ENCODE peak calls at places on chromosomes 1 and 21, in six cellular contexts. O is right lobe of liver, L is left ventricle myocardium inferior, T is PC-3, E is spleen, M is fibroblast of mammary gland. V is an unnamed sample.

GRCh38 chr21:39082656-39083376 is 100.4 kb downstream of the PSMG1 start:
- DNase-seq in O (no peak), L (no peak), T (peak; percentile 45), E (no peak), M (no peak), V (no peak)

GRCh38 chr1:28091043-28091781 is 2.8 kb upstream of the EYA3 start:
- DNase-seq in O (peak; percentile 60), L (peak; percentile 49), T (peak; percentile 89), E (peak; percentile 84), M (peak; percentile 73), V (peak; percentile 46)

GRCh38 chr1:8545078-8545477 is 227.2 kb downstream of the SLC45A1 start:
- DNase-seq in O (no peak), L (no peak), T (peak; percentile 56), E (no peak), M (no peak), V (no peak)

GRCh38 chr1:66271216-66271903 is 262.6 kb upstream of the SGIP1 start:
- DNase-seq in O (peak; percentile 67), L (peak; percentile 79), T (peak; percentile 94), E (no peak), M (peak; percentile 99), V (peak; percentile 97)

GRCh38 chr1:25809283-25809926 is 9.4 kb downstream of the SELENON start:
- DNase-seq in O (no peak), L (no peak), T (no peak), E (no peak), M (no peak), V (no peak)

GRCh38 chr1:94514095-94514727 is 27.3 kb downstream of the F3 start:
- DNase-seq in O (no peak), L (no peak), T (peak; percentile 53), E (no peak), M (no peak), V (no peak)

GRCh38 chr1:24727490-24728214 is 17.6 kb upstream of the CLIC4 start:
- DNase-seq in O (peak; percentile 49), L (peak; percentile 73), T (no peak), E (peak; percentile 82), M (peak; percentile 89), V (no peak)

GRCh38 chr1:171355727-171356126 is 41.7 kb downstream of the FMO4 start:
- DNase-seq in O (no peak), L (no peak), T (peak; percentile 33), E (no peak), M (peak; percentile 15), V (no peak)

GRCh38 chr1:193322218-193322617 is 135.8 kb upstream of the B3GALT2 start:
- DNase-seq in O (no peak), L (no peak), T (peak; percentile 76), E (no peak), M (peak; percentile 65), V (peak; percentile 42)

GRCh38 chr1:111471012-111471411 is 2.8 kb upstream of the C1orf162 start:
- DNase-seq in O (peak; percentile 30), L (peak; percentile 35), T (no peak), E (peak; percentile 90), M (no peak), V (no peak)

GRCh38 chr1:95888877-95889799 is 655.1 kb downstream of the RWDD3 start:
- DNase-seq in O (no peak), L (no peak), T (no peak), E (no peak), M (peak; percentile 0), V (no peak)

GRCh38 chr1:161790587-161791317 is 24.6 kb downstream of the ATF6 start:
- DNase-seq in O (no peak), L (no peak), T (no peak), E (no peak), M (peak; percentile 27), V (no peak)

GRCh38 chr21:41435728-41436127 is 9.7 kb downstream of the MX1 start:
- DNase-seq in O (no peak), L (no peak), T (no peak), E (no peak), M (no peak), V (no peak)

GRCh38 chr1:33636209-33636608 is 163.8 kb downstream of the ZSCAN20 start:
- DNase-seq in O (no peak), L (no peak), T (no peak), E (no peak), M (no peak), V (no peak)

GRCh38 chr1:4760088-4760487 is 105.7 kb downstream of the AJAP1 start:
- DNase-seq in O (no peak), L (no peak), T (no peak), E (no peak), M (no peak), V (no peak)

GRCh38 chr1:205706601-205707502 is 26.5 kb upstream of the SLC45A3 start:
- DNase-seq in O (no peak), L (no peak), T (no peak), E (no peak), M (no peak), V (no peak)

GRCh38 chr21:16193758-16194606 is 464.2 kb downstream of the USP25 start:
- DNase-seq in O (peak; percentile 68), L (peak; percentile 58), T (peak; percentile 35), E (no peak), M (peak; percentile 87), V (peak; percentile 71)

GRCh38 chr1:90706437-90707362 is 10.4 kb downstream of the BARHL2 start:
- DNase-seq in O (no peak), L (no peak), T (no peak), E (peak; percentile 78), M (no peak), V (no peak)

DNA sequence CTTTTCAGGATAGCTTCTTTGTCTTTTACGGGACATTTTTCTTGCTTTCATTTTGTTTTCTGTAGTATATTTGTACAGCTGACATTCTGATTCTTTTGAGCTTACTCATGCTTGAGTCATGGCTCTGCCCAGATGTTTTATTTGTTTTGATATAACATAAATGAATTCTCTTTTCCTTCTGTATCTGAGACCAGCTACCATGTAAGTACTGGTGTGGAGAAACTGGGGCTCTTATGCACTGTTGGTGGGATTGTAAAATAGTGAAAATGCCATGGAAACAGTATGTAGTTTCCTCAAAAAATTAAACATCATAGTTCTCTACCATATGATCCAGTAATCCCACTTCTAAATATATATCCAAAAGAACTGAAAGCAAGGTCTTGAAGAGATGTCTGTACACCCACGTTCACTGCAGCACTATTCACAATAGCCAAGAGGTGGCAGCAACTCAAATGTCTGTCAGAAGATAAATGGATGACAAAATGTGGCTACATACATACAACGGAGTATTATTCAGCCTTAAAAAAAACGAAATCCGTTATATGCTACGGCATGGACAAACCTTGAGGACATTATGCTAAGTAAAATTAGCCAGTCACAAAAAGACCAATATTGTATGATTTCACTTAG is 61.4 kb downstream of the EIF2B3 start:
- DNase-seq in O (no peak), L (no peak), T (peak; percentile 85), E (no peak), M (peak; percentile 89), V (peak; percentile 52)
- H3K4me3 ChIP-seq in O (no peak overlapping the region), L (no peak overlapping the region), T (peak overlapping the region; percentile 50), E (no peak overlapping the region), M (no peak overlapping the region), V (no peak overlapping the region)

DNA sequence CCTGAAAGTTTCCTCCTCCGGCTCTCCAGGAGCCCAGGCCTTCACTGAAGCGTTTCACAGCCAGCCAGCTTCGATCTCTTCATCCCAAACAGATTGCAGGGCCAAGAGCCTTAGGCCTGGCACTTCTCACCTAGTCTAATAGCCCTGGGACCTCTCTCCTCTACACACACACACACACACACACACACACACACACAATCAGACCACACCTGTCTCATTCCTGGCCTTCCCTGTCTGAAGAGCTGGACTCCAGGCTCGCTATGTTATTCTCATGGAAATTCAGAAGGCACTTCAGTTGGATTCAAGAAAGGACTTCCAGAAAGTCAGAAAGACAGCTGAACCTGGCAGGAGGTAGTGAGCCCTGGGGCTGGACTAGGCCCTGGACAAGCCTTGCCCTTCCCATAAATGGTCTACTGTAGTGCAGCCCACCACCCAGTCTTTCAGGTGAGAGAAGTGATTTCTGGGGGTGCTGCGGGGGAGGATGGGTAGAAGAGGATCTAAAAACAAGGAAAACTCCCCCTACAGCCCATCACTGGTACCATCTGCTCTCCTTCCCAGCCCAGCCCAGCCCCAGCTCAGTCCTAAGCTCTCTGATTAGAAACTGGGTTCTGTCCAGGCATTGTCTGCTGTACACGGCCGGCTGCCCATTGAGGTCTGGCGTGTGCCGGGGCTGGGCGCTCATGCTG is 2.7 kb downstream of the KIF21B start:
- DNase-seq in O (no peak), L (no peak), T (peak; percentile 47), E (peak; percentile 85), M (no peak), V (no peak)
- TF ChIP-seq CTCF in O (no peak), L (no peak), T (peak; percentile 63), E (peak; percentile 28), M (peak; percentile 30), V (peak; percentile 32)

GRCh38 chr1:173193639-173194038 is 13.5 kb downstream of the TNFSF4 start:
- DNase-seq in O (no peak), L (no peak), T (no peak), E (no peak), M (peak; percentile 97), V (peak; percentile 31)

GRCh38 chr1:173195596-173196088 is 11.5 kb downstream of the TNFSF4 start:
- DNase-seq in O (no peak), L (no peak), T (no peak), E (peak; percentile 71), M (no peak), V (no peak)

GRCh38 chr1:173187838-173188237 is 19.3 kb downstream of the TNFSF4 start:
- DNase-seq in O (no peak), L (no peak), T (peak; percentile 50), E (no peak), M (no peak), V (no peak)

GRCh38 chr1:173191011-173191410 is 16.1 kb downstream of the TNFSF4 start:
- DNase-seq in O (no peak), L (no peak), T (no peak), E (no peak), M (no peak), V (no peak)

DNA sequence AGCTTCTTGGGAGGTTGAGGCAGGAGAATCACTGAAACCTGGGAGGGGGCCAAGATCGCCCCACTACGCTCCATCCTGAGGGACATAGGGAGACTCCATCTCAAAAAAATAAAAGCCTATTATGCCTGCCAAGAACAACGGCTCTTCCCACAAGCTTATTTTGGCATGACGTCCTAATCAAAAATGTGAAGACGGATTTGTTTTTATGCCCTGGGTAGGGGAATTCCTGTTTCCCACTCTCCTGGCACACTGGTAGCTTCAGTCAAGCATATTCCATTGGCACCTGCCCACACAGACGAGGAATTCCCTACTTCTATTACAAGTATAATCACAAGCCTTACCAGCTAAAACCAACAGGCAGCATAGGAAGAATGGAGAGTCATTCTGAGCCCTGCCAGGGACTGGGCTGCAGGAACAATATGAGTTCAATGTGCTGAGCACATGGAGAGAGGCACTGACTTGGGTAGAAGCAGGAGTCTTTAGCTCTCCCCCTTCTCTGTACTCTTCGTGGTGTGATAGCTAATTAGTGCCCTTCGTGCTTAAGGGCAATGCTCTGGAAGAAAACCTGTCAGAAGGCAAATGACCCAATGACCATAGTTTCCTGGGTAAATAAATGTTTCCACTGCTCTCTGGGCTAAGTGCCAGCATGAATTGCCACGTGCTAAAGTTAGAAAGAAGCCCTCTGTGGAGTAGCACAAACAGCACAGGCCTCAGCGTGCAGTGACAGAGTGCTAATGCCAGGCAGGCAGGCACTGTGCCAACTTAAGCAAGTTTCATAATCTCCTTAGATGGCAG is 16.8 kb downstream of the TNFSF4 start:
- DNase-seq in O (peak; percentile 85), L (peak; percentile 78), T (peak; percentile 86), E (no peak), M (peak; percentile 69), V (peak; percentile 73)
- H3K4me3 ChIP-seq in O (peak overlapping the region; percentile 12), L (peak overlapping the region; percentile 36), T (no peak overlapping the region), E (no peak overlapping the region), M (no peak overlapping the region), V (no peak overlapping the region)

GRCh38 chr1:89383185-89383584 is 19.3 kb downstream of the GBP6 start:
- DNase-seq in O (no peak), L (no peak), T (no peak), E (no peak), M (no peak), V (no peak)
- TF ChIP-seq CTCF in O (no peak), L (no peak), T (no peak), E (no peak), M (no peak), V (no peak)